ENCODE peak calls at places on chromosomes 16 and 17, in seven cellular contexts. One of them, this sample, is unnamed.

GRCh38 chr17:55825213-55825612 is 74.4 kb downstream of the PCTP start:
- DNase-seq in left ventricle myocardium inferior: no peak
- DNase-seq in amygdala: no peak
- DNase-seq in esophagus squamous epithelium: no peak
- DNase-seq in GM12865: peak; percentile 5
- DNase-seq in mesendoderm: peak; percentile 38
- DNase-seq in H4: no peak
- DNase-seq in this sample: no peak

GRCh38 chr16:86620184-86620583 is 41.8 kb downstream of the FOXL1 start:
- DNase-seq in mesendoderm: no peak
- DNase-seq in esophagus squamous epithelium: no peak
- DNase-seq in H4: no peak
- DNase-seq in GM12865: no peak
- DNase-seq in amygdala: no peak
- DNase-seq in left ventricle myocardium inferior: no peak
- DNase-seq in this sample: no peak

GRCh38 chr17:61699032-61699431 is 108.0 kb upstream of the NACA2 start:
- DNase-seq in esophagus squamous epithelium: no peak
- DNase-seq in H4: no peak
- DNase-seq in left ventricle myocardium inferior: no peak
- DNase-seq in amygdala: no peak
- DNase-seq in mesendoderm: no peak
- DNase-seq in GM12865: no peak
- DNase-seq in this sample: no peak

GRCh38 chr16:67563708-67564468 is 1.6 kb downstream of the CTCF start:
- DNase-seq in left ventricle myocardium inferior: no peak
- DNase-seq in GM12865: peak; percentile 59
- DNase-seq in esophagus squamous epithelium: no peak
- DNase-seq in amygdala: no peak
- DNase-seq in H4: peak; percentile 51
- DNase-seq in mesendoderm: peak; percentile 41
- DNase-seq in this sample: no peak

GRCh38 chr17:78132086-78132676 is 1.6 kb downstream of the TMC8 start:
- DNase-seq in amygdala: no peak
- DNase-seq in H4: no peak
- DNase-seq in mesendoderm: peak; percentile 67
- DNase-seq in GM12865: peak; percentile 87
- DNase-seq in left ventricle myocardium inferior: no peak
- DNase-seq in esophagus squamous epithelium: peak; percentile 50
- DNase-seq in this sample: no peak

GRCh38 chr16:10817963-10818941 is at the start of gene TVP23A:
- DNase-seq in amygdala: peak; percentile 26
- DNase-seq in mesendoderm: peak; percentile 43
- DNase-seq in left ventricle myocardium inferior: no peak
- DNase-seq in H4: no peak
- DNase-seq in esophagus squamous epithelium: no peak
- DNase-seq in GM12865: no peak
- DNase-seq in this sample: no peak

GRCh38 chr16:50441758-50442157 is 73.0 kb upstream of the BRD7 start:
- DNase-seq in H4: no peak
- DNase-seq in GM12865: no peak
- DNase-seq in mesendoderm: no peak
- DNase-seq in esophagus squamous epithelium: no peak
- DNase-seq in left ventricle myocardium inferior: no peak
- DNase-seq in amygdala: no peak
- DNase-seq in this sample: no peak

GRCh38 chr17:59807892-59808509 is 84.7 kb downstream of the TUBD1 start:
- DNase-seq in esophagus squamous epithelium: no peak
- DNase-seq in left ventricle myocardium inferior: no peak
- DNase-seq in amygdala: no peak
- DNase-seq in H4: no peak
- DNase-seq in GM12865: no peak
- DNase-seq in mesendoderm: no peak
- DNase-seq in this sample: no peak

GRCh38 chr17:71441098-71441497 is 679.7 kb upstream of the SOX9 start:
- DNase-seq in mesendoderm: peak; percentile 9
- DNase-seq in amygdala: no peak
- DNase-seq in H4: peak; percentile 96
- DNase-seq in esophagus squamous epithelium: no peak
- DNase-seq in GM12865: no peak
- DNase-seq in left ventricle myocardium inferior: no peak
- DNase-seq in this sample: no peak

GRCh38 chr17:31392002-31392855 is 754 bp downstream of the RAB11FIP4 start:
- DNase-seq in mesendoderm: no peak
- DNase-seq in esophagus squamous epithelium: no peak
- DNase-seq in H4: no peak
- DNase-seq in GM12865: no peak
- DNase-seq in left ventricle myocardium inferior: no peak
- DNase-seq in amygdala: no peak
- DNase-seq in this sample: no peak

GRCh38 chr17:78000351-78000750 is 41.8 kb downstream of the TNRC6C start:
- DNase-seq in esophagus squamous epithelium: no peak
- DNase-seq in GM12865: no peak
- DNase-seq in amygdala: no peak
- DNase-seq in H4: peak; percentile 28
- DNase-seq in mesendoderm: no peak
- DNase-seq in left ventricle myocardium inferior: no peak
- DNase-seq in this sample: no peak

GRCh38 chr17:3959295-3959899 is 4.8 kb downstream of the ATP2A3 start:
- DNase-seq in mesendoderm: no peak
- DNase-seq in H4: peak; percentile 40
- DNase-seq in left ventricle myocardium inferior: no peak
- DNase-seq in GM12865: no peak
- DNase-seq in amygdala: no peak
- DNase-seq in esophagus squamous epithelium: no peak
- DNase-seq in this sample: no peak

GRCh38 chr17:28585891-28586290 is 9.2 kb upstream of the ALDOC start:
- DNase-seq in mesendoderm: no peak
- DNase-seq in GM12865: no peak
- DNase-seq in left ventricle myocardium inferior: no peak
- DNase-seq in amygdala: no peak
- DNase-seq in esophagus squamous epithelium: no peak
- DNase-seq in H4: no peak
- DNase-seq in this sample: no peak

GRCh38 chr17:73066148-73066884 is 26.2 kb downstream of the SLC39A11 start:
- DNase-seq in GM12865: no peak
- DNase-seq in esophagus squamous epithelium: no peak
- DNase-seq in amygdala: no peak
- DNase-seq in mesendoderm: no peak
- DNase-seq in left ventricle myocardium inferior: no peak
- DNase-seq in H4: no peak
- DNase-seq in this sample: no peak

GRCh38 chr16:86836503-86837125 is 258.3 kb downstream of the FOXL1 start:
- DNase-seq in H4: no peak
- DNase-seq in amygdala: no peak
- DNase-seq in GM12865: no peak
- DNase-seq in esophagus squamous epithelium: no peak
- DNase-seq in left ventricle myocardium inferior: no peak
- DNase-seq in mesendoderm: no peak
- DNase-seq in this sample: no peak

GRCh38 chr16:50712568-50712914 is 19.1 kb downstream of the NOD2 start:
- DNase-seq in left ventricle myocardium inferior: no peak
- DNase-seq in GM12865: no peak
- DNase-seq in mesendoderm: peak; percentile 72
- DNase-seq in H4: no peak
- DNase-seq in esophagus squamous epithelium: no peak
- DNase-seq in amygdala: no peak
- DNase-seq in this sample: no peak

GRCh38 chr16:64900517-64900916 is 221.3 kb downstream of the CDH11 start:
- DNase-seq in esophagus squamous epithelium: no peak
- DNase-seq in H4: no peak
- DNase-seq in amygdala: no peak
- DNase-seq in mesendoderm: no peak
- DNase-seq in left ventricle myocardium inferior: no peak
- DNase-seq in GM12865: no peak
- DNase-seq in this sample: no peak

GRCh38 chr16:8530756-8531155 is 59.6 kb downstream of the TMEM114 start:
- DNase-seq in left ventricle myocardium inferior: no peak
- DNase-seq in mesendoderm: no peak
- DNase-seq in amygdala: no peak
- DNase-seq in esophagus squamous epithelium: no peak
- DNase-seq in H4: no peak
- DNase-seq in GM12865: no peak
- DNase-seq in this sample: no peak

GRCh38 chr17:44989552-44990138 is 21.5 kb upstream of the C1QL1 start:
- DNase-seq in mesendoderm: no peak
- DNase-seq in H4: no peak
- DNase-seq in left ventricle myocardium inferior: no peak
- DNase-seq in GM12865: peak; percentile 77
- DNase-seq in amygdala: no peak
- DNase-seq in esophagus squamous epithelium: no peak
- DNase-seq in this sample: no peak

GRCh38 chr17:42127414-42127813 is 4.8 kb downstream of the HSPB9 start:
- DNase-seq in H4: no peak
- DNase-seq in esophagus squamous epithelium: no peak
- DNase-seq in left ventricle myocardium inferior: no peak
- DNase-seq in mesendoderm: no peak
- DNase-seq in GM12865: no peak
- DNase-seq in amygdala: no peak
- DNase-seq in this sample: no peak

GRCh38 chr17:74992223-74992622 is 4.8 kb downstream of the CDR2L start:
- DNase-seq in esophagus squamous epithelium: no peak
- DNase-seq in left ventricle myocardium inferior: no peak
- DNase-seq in GM12865: no peak
- DNase-seq in mesendoderm: no peak
- DNase-seq in H4: no peak
- DNase-seq in amygdala: no peak
- DNase-seq in this sample: no peak

GRCh38 chr17:78933025-78933958 is 8.1 kb upstream of the TIMP2 start:
- DNase-seq in H4: peak; percentile 99
- DNase-seq in GM12865: peak; percentile 85
- DNase-seq in left ventricle myocardium inferior: peak; percentile 43
- DNase-seq in amygdala: no peak
- DNase-seq in mesendoderm: peak; percentile 61
- DNase-seq in esophagus squamous epithelium: no peak
- DNase-seq in this sample: no peak

GRCh38 chr16:9817586-9817985 is 364.6 kb downstream of the GRIN2A start:
- DNase-seq in GM12865: no peak
- DNase-seq in mesendoderm: no peak
- DNase-seq in esophagus squamous epithelium: no peak
- DNase-seq in amygdala: no peak
- DNase-seq in H4: no peak
- DNase-seq in left ventricle myocardium inferior: no peak
- DNase-seq in this sample: no peak

GRCh38 chr16:3655030-3655790 is 719 bp downstream of the DNASE1 start:
- DNase-seq in H4: no peak
- DNase-seq in esophagus squamous epithelium: no peak
- DNase-seq in amygdala: no peak
- DNase-seq in mesendoderm: no peak
- DNase-seq in GM12865: peak; percentile 0
- DNase-seq in left ventricle myocardium inferior: no peak
- DNase-seq in this sample: no peak

GRCh38 chr17:8621585-8621984 is 8.9 kb downstream of the MYH10 start:
- DNase-seq in mesendoderm: no peak
- DNase-seq in left ventricle myocardium inferior: no peak
- DNase-seq in amygdala: no peak
- DNase-seq in esophagus squamous epithelium: no peak
- DNase-seq in GM12865: no peak
- DNase-seq in H4: no peak
- DNase-seq in this sample: no peak

GRCh38 chr16:13902677-13903076 is 17.3 kb upstream of the ERCC4 start:
- DNase-seq in mesendoderm: no peak
- DNase-seq in H4: peak; percentile 16
- DNase-seq in esophagus squamous epithelium: no peak
- DNase-seq in amygdala: no peak
- DNase-seq in left ventricle myocardium inferior: no peak
- DNase-seq in GM12865: no peak
- DNase-seq in this sample: no peak

GRCh38 chr17:8698142-8699050 is 46.2 kb downstream of the CCDC42 start:
- DNase-seq in H4: no peak
- DNase-seq in esophagus squamous epithelium: no peak
- DNase-seq in GM12865: no peak
- DNase-seq in mesendoderm: peak; percentile 69
- DNase-seq in amygdala: peak; percentile 17
- DNase-seq in left ventricle myocardium inferior: peak; percentile 50
- DNase-seq in this sample: no peak

GRCh38 chr16:86733526-86734254 is 155.3 kb downstream of the FOXL1 start:
- DNase-seq in GM12865: no peak
- DNase-seq in left ventricle myocardium inferior: no peak
- DNase-seq in mesendoderm: peak; percentile 65
- DNase-seq in amygdala: no peak
- DNase-seq in H4: no peak
- DNase-seq in esophagus squamous epithelium: no peak
- DNase-seq in this sample: no peak

GRCh38 chr17:60333628-60334031 is 58.3 kb downstream of the USP32 start:
- DNase-seq in esophagus squamous epithelium: no peak
- DNase-seq in H4: no peak
- DNase-seq in left ventricle myocardium inferior: no peak
- DNase-seq in GM12865: no peak
- DNase-seq in amygdala: no peak
- DNase-seq in mesendoderm: no peak
- DNase-seq in this sample: no peak

This sample was measured in cortex of kidney.